ENCODE peak calls at places on chromosomes 3 and 15, in six cellular contexts. E, S, B, P, R and W are unnamed samples. For H3K4me1, the result is how much of the 10 kb centered on the place peaks cover.

GRCh38 chr3:12060139-12060831 is 56.1 kb downstream of the SYN2 start:
- DNase-seq in E (no peak), S (no peak), P (no peak), R (no peak), B (no peak), W (no peak)

GRCh38 chr3:24042879-24043567 is 97.9 kb downstream of the NR1D2 start:
- DNase-seq in R (no peak), B (no peak), P (no peak), E (no peak), S (no peak), W (no peak)

GRCh38 chr15:38588672-38589071 is 24.1 kb upstream of the RASGRP1 start:
- DNase-seq in P (no peak), E (no peak), S (peak), R (no peak), B (no peak), W (peak)

GRCh38 chr3:48268936-48269551 is 28.1 kb downstream of the ZNF589 start:
- DNase-seq in P (no peak), B (peak), E (no peak), R (peak), S (peak), W (peak)

GRCh38 chr3:107957506-107957905 is 133.3 kb downstream of the CD47 start:
- DNase-seq in S (no peak), P (no peak), B (no peak), E (no peak), R (no peak), W (no peak)

GRCh38 chr3:123941150-123941941 is 19.7 kb downstream of the CCDC14 start:
- DNase-seq in B (no peak), R (no peak), P (no peak), E (no peak), S (no peak), W (no peak)

GRCh38 chr3:52167240-52167639 is 13.0 kb upstream of the POC1A start:
- DNase-seq in R (no peak), E (no peak), S (no peak), P (no peak), B (no peak), W (no peak)

GRCh38 chr3:16334909-16335308 is 69.9 kb downstream of the OXNAD1 start:
- DNase-seq in S (no peak), R (no peak), P (no peak), E (no peak), B (no peak), W (no peak)

GRCh38 chr15:23073890-23074631 is 34.7 kb upstream of the TUBGCP5 start:
- DNase-seq in P (no peak), S (peak), E (no peak), B (peak), R (no peak), W (no peak)

GRCh38 chr3:160564205-160564922 is 1.0 kb downstream of the KPNA4 start:
- DNase-seq in E (peak), P (no peak), B (peak), R (no peak), S (no peak), W (no peak)

GRCh38 chr3:112298781-112299180 is 4.8 kb upstream of the SLC9C1 start:
- DNase-seq in B (no peak), P (no peak), E (no peak), R (no peak), S (no peak), W (no peak)

GRCh38 chr15:81292516-81293001 is 31.4 kb downstream of the STARD5 start:
- DNase-seq in P (no peak), E (peak), R (no peak), B (peak), S (no peak), W (no peak)
- H3K4me1 ChIP-seq in P (under half), E (half or more), R (under half), B (under half), S (under half), W (under half)

GRCh38 chr3:100954990-100955389 is 38.2 kb downstream of the ABI3BP start:
- DNase-seq in B (peak), P (peak), E (no peak), S (peak), R (peak), W (peak)

GRCh38 chr3:100954199-100954935 is 38.9 kb downstream of the ABI3BP start:
- DNase-seq in R (no peak), B (no peak), P (no peak), S (peak), E (no peak), W (no peak)

GRCh38 chr3:100957407-100958100 is 35.7 kb downstream of the ABI3BP start:
- DNase-seq in E (no peak), B (no peak), P (no peak), R (no peak), S (no peak), W (peak)

GRCh38 chr3:100953103-100953502 is 40.1 kb downstream of the ABI3BP start:
- DNase-seq in S (no peak), E (no peak), R (no peak), B (no peak), P (no peak), W (no peak)

GRCh38 chr3:100956276-100956675 is 36.9 kb downstream of the ABI3BP start:
- DNase-seq in B (no peak), R (no peak), S (no peak), E (no peak), P (no peak), W (no peak)
- H3K4me1 ChIP-seq in B (under half), R (under half), S (under half), E (under half), P (under half), W (under half)

GRCh38 chr3:99934984-99935797 is 117.5 kb downstream of the CMSS1 start:
- DNase-seq in B (no peak), R (no peak), E (no peak), S (peak), P (no peak), W (no peak)
- H3K4me1 ChIP-seq in B (under half), R (under half), E (under half), S (under half), P (under half), W (under half)

DNA sequence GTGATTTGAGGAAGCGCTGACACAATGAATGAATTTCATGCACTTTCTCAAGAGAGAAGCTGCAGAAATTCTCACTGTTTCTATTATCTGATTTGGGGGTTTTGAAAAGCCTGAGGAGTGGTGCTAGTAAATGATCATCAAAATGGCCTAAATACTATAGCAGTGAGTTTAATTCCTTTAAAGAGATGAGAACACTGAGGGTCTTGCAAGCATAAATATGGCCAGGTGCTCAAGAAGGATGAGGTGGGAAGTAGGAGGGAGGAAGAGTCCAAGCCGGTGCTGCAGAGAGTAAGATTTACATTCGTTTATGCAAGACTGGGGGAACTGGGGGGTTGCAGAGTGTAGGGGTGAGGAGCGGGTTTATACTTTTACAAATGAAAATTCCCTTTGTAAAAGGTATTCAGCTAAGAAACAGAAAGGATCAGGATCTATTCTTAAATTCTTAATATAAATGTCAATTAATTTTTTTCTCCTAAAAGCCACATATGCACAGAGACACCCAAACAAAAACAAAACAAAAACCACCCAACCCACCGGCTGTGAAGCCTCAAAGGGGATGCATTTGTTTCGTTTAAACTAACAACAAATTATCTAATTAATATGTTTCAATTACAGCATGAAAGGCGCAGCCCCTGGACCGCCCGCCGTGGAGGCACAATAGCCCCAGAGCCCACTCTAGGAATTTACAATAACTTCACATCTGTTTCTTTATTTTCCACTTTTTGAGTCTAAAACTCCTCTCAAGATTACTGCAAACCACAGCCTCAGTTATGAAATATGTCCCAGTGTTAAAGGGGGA is 5.7 kb downstream of the FOXB1 start:
- DNase-seq in S (no peak), B (no peak), R (no peak), E (no peak), P (no peak), W (no peak)
- H3K4me1 ChIP-seq in S (under half), B (under half), R (under half), E (under half), P (under half), W (under half)

DNA sequence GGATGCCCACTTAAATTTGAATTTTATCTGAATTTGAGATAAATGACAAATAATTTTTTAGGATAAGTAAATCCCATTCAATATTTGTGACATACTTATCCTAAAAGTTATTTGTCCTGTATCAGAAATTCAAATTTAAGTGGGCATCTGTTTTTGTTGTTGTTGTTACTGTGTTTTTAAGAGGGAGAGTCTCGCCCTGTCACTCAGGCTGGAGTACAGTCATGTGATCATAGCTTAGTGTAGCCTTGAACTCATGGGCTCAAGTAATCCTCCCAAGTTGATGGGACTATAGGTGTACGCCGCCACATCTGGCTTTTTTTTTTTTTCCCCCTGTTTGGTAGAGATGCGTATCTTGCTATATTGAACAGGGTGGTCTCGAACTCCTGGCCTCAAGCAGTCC is 283.0 kb downstream of the PTPRG start:
- DNase-seq in P (no peak), E (no peak), R (no peak), S (no peak), B (no peak), W (no peak)
- H3K4me1 ChIP-seq in P (under half), E (under half), R (under half), S (under half), B (under half), W (under half)

DNA sequence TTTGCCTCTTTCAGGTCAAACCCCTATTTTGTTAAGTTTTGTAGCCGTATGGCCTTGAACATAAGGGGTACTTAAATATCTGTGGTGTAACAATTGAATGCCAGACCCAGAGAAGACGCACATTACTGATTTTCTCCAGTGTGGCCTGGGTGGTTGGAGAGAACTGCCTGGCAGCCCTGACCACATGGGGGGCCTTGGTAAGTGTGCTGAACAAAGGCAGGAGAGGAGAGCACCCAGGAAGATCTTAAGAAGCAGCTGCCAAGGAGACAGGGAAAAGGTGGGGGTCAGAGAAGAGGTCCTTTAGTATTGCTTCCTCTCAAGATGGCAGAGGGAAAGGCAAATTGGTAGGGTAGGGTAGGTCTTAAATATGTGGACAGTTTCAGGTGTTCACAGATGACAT is 35.7 kb downstream of the TRANK1 start:
- DNase-seq in P (no peak), R (no peak), E (no peak), B (no peak), S (no peak), W (no peak)
- H3K4me1 ChIP-seq in P (under half), R (under half), E (half or more), B (under half), S (under half), W (under half)

DNA sequence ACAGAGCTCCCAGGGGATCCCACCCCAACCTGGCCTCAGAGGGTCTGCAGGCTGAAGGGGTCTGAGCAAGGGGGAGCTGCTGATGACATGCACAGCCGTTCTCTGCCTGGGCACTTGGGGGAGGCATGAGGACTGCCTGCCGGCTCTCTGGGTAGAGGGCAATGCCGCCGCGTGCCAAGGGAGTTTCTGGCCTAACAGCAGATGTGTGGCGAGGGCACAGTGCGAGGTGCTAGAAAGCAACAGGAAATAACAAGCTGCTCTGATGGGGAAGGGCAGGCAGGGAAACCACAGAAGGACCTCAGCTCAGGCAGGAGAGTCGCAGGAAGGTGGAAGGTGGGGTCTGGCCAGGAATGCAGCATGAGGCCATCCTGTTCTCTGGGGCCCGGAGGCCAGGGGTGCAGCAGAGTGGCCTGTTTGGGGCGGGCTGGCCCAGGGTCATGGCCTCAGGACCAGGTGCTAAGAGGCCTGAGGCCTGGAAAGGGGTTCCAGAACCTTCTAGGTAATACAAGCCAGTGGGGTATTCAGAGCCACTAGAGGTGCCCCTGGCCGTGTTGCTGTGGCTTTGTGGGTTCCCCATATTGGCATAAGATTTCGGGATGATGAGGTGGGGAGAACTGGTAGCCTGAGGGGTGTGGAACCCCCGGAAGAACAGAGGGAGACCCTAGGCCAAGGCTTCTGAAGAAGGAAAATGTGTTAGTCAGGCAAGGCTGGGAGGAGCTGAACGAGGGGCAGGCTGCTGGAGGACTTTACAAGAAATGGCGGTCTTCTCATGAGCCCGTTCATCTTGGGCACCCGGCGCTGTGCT is 41.2 kb downstream of the RGMA start:
- DNase-seq in B (no peak), R (no peak), S (no peak), E (peak), P (no peak), W (no peak)
- H3K4me1 ChIP-seq in B (under half), R (under half), S (under half), E (under half), P (under half), W (under half)

DNA sequence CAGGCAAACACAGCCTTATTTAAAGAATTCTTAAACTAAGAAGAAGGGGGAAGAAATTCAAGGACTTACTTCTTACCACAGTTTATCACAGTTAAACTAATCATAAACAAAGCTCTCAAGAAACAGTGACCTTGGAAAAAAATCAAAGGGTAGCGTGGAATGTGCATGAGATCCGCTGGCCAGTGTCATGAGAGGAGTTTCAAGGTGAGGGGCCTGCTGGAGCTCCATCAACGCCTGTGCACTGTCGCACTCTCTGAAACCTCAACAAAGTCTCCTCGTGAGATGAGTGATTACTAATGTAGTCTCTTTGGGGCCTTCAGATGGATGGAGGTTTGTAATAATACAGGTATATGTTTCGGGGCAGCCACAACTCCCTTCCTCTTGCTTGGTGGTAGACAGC is 28.4 kb upstream of the PRICKLE2 start:
- DNase-seq in P (no peak), B (no peak), E (no peak), S (no peak), R (no peak), W (no peak)
- H3K4me1 ChIP-seq in P (under half), B (under half), E (under half), S (under half), R (under half), W (under half)

GRCh38 chr3:8311321-8311720 is 190.3 kb upstream of the LMCD1 start:
- DNase-seq in P (no peak), R (no peak), E (no peak), B (no peak), S (no peak), W (no peak)

GRCh38 chr3:8318002-8318649 is 183.5 kb upstream of the LMCD1 start:
- DNase-seq in S (no peak), E (no peak), B (no peak), R (no peak), P (no peak), W (peak)

DNA sequence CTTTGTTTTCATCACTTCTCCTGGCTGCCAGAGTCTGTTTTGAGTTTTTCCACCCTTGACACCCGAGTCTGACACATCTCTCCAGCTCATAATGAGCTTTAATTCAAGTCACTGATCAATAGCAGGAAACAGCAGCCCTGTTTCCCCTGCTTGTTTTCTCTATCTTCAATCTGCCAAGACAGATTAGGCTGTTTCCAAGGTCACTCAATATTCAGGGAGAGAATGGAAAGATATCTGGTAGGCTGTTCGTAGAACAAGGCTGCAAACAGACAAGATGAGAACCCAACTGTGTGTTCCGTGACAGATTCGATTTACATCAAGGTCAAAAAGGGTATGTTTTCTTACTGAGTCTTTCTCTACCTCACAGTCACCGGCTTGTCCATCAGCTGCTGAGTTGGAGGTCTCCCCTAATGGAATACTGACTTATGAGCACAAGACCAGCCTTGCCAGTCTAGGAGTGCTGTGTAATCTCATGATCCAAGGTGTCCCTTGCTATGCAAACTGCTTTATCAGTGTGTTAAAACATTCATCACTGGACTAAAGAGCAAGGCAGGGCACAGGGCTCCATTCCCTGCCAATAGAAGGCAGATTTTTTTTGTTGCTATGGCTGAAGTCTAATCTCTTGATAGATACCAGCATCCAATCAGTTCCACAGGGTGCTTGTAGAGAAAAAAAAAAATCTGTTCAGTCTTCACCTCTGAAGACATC is 187.9 kb upstream of the LMCD1 start:
- DNase-seq in P (no peak), R (no peak), S (no peak), B (no peak), E (no peak), W (no peak)
- H3K4me1 ChIP-seq in P (under half), R (under half), S (under half), B (under half), E (under half), W (under half)